ENCODE peak calls at places on chromosomes 4 and X, in seven cellular contexts. One of them, this sample, is unnamed.

GRCh38 chr4:163693211-163693610 is 198.7 kb downstream of the TMA16 start:
- DNase-seq in lower lobe of right lung: no peak
- DNase-seq in CD8-positive, alpha-beta T cell: no peak
- DNase-seq in NB4: no peak
- DNase-seq in astrocyte of the spinal cord: peak; percentile 78
- DNase-seq in heart right ventricle: no peak
- DNase-seq in mucosa of descending colon: no peak
- DNase-seq in this sample: no peak

GRCh38 chrX:39726810-39727209 is 370.9 kb downstream of the BCOR start:
- DNase-seq in CD8-positive, alpha-beta T cell: no peak
- DNase-seq in astrocyte of the spinal cord: peak; percentile 50
- DNase-seq in mucosa of descending colon: no peak
- DNase-seq in NB4: peak; percentile 9
- DNase-seq in heart right ventricle: peak; percentile 25
- DNase-seq in lower lobe of right lung: no peak
- DNase-seq in this sample: no peak

GRCh38 chrX:122625821-122626220 is 558.3 kb upstream of the GRIA3 start:
- DNase-seq in heart right ventricle: no peak
- DNase-seq in lower lobe of right lung: no peak
- DNase-seq in NB4: no peak
- DNase-seq in mucosa of descending colon: no peak
- DNase-seq in astrocyte of the spinal cord: peak; percentile 3
- DNase-seq in CD8-positive, alpha-beta T cell: no peak
- DNase-seq in this sample: no peak

GRCh38 chrX:103183912-103184311 is 31.0 kb upstream of the BEX4 start:
- DNase-seq in NB4: no peak
- DNase-seq in astrocyte of the spinal cord: no peak
- DNase-seq in lower lobe of right lung: no peak
- DNase-seq in mucosa of descending colon: no peak
- DNase-seq in CD8-positive, alpha-beta T cell: no peak
- DNase-seq in heart right ventricle: no peak
- DNase-seq in this sample: no peak

GRCh38 chr4:124053872-124054538 is 657.4 kb downstream of the SPRY1 start:
- DNase-seq in CD8-positive, alpha-beta T cell: no peak
- DNase-seq in lower lobe of right lung: no peak
- DNase-seq in NB4: no peak
- DNase-seq in astrocyte of the spinal cord: peak; percentile 70
- DNase-seq in mucosa of descending colon: no peak
- DNase-seq in heart right ventricle: no peak
- DNase-seq in this sample: no peak

GRCh38 chrX:71923516-71923915 is 12.9 kb downstream of the NHSL2 start:
- DNase-seq in heart right ventricle: no peak
- DNase-seq in lower lobe of right lung: no peak
- DNase-seq in mucosa of descending colon: no peak
- DNase-seq in NB4: no peak
- DNase-seq in CD8-positive, alpha-beta T cell: no peak
- DNase-seq in astrocyte of the spinal cord: no peak
- DNase-seq in this sample: no peak

GRCh38 chrX:74230094-74230493 is 73.9 kb upstream of the ZCCHC13 start:
- DNase-seq in NB4: no peak
- DNase-seq in mucosa of descending colon: no peak
- DNase-seq in CD8-positive, alpha-beta T cell: no peak
- DNase-seq in lower lobe of right lung: no peak
- DNase-seq in heart right ventricle: no peak
- DNase-seq in astrocyte of the spinal cord: no peak
- DNase-seq in this sample: no peak

GRCh38 chrX:100642296-100642695 is 1.7 kb upstream of the SRPX2 start:
- DNase-seq in astrocyte of the spinal cord: no peak
- DNase-seq in lower lobe of right lung: no peak
- DNase-seq in heart right ventricle: no peak
- DNase-seq in NB4: no peak
- DNase-seq in CD8-positive, alpha-beta T cell: no peak
- DNase-seq in mucosa of descending colon: no peak
- DNase-seq in this sample: no peak

GRCh38 chr4:90357117-90357710 is 230.0 kb downstream of the CCSER1 start:
- DNase-seq in CD8-positive, alpha-beta T cell: no peak
- DNase-seq in NB4: peak; percentile 59
- DNase-seq in lower lobe of right lung: no peak
- DNase-seq in heart right ventricle: no peak
- DNase-seq in astrocyte of the spinal cord: peak; percentile 71
- DNase-seq in mucosa of descending colon: no peak
- DNase-seq in this sample: no peak

GRCh38 chr4:18106620-18107019 is 85.1 kb upstream of the LCORL start:
- DNase-seq in mucosa of descending colon: no peak
- DNase-seq in astrocyte of the spinal cord: no peak
- DNase-seq in heart right ventricle: no peak
- DNase-seq in lower lobe of right lung: no peak
- DNase-seq in NB4: no peak
- DNase-seq in CD8-positive, alpha-beta T cell: no peak
- DNase-seq in this sample: no peak

GRCh38 chr4:121155893-121156292 is 8.2 kb downstream of the TNIP3 start:
- DNase-seq in NB4: peak; percentile 64
- DNase-seq in mucosa of descending colon: no peak
- DNase-seq in CD8-positive, alpha-beta T cell: no peak
- DNase-seq in lower lobe of right lung: no peak
- DNase-seq in astrocyte of the spinal cord: peak; percentile 82
- DNase-seq in heart right ventricle: no peak
- DNase-seq in this sample: no peak

GRCh38 chr4:174928575-174929253 is 10.6 kb downstream of the ADAM29 start:
- DNase-seq in astrocyte of the spinal cord: no peak
- DNase-seq in lower lobe of right lung: no peak
- DNase-seq in mucosa of descending colon: no peak
- DNase-seq in NB4: no peak
- DNase-seq in CD8-positive, alpha-beta T cell: no peak
- DNase-seq in heart right ventricle: no peak
- DNase-seq in this sample: no peak

GRCh38 chrX:70434914-70435586 is 9.6 kb upstream of the DLG3 start:
- DNase-seq in CD8-positive, alpha-beta T cell: no peak
- DNase-seq in heart right ventricle: peak; percentile 31
- DNase-seq in astrocyte of the spinal cord: peak; percentile 23
- DNase-seq in NB4: peak; percentile 73
- DNase-seq in lower lobe of right lung: no peak
- DNase-seq in mucosa of descending colon: no peak
- DNase-seq in this sample: no peak

GRCh38 chrX:138748480-138748879 is 37.0 kb upstream of the FGF13 start:
- DNase-seq in NB4: peak; percentile 28
- DNase-seq in heart right ventricle: no peak
- DNase-seq in mucosa of descending colon: no peak
- DNase-seq in astrocyte of the spinal cord: peak; percentile 22
- DNase-seq in CD8-positive, alpha-beta T cell: no peak
- DNase-seq in lower lobe of right lung: no peak
- DNase-seq in this sample: no peak

GRCh38 chr4:110867981-110868380 is 245.1 kb upstream of the PITX2 start:
- DNase-seq in astrocyte of the spinal cord: no peak
- DNase-seq in mucosa of descending colon: no peak
- DNase-seq in CD8-positive, alpha-beta T cell: no peak
- DNase-seq in lower lobe of right lung: no peak
- DNase-seq in heart right ventricle: no peak
- DNase-seq in NB4: no peak
- DNase-seq in this sample: no peak

GRCh38 chrX:39596437-39596836 is 501.3 kb downstream of the BCOR start:
- DNase-seq in astrocyte of the spinal cord: no peak
- DNase-seq in lower lobe of right lung: no peak
- DNase-seq in NB4: no peak
- DNase-seq in heart right ventricle: no peak
- DNase-seq in CD8-positive, alpha-beta T cell: no peak
- DNase-seq in mucosa of descending colon: no peak
- DNase-seq in this sample: no peak

GRCh38 chrX:119981286-119982070 is 37.9 kb upstream of the NKAP start:
- DNase-seq in mucosa of descending colon: no peak
- DNase-seq in heart right ventricle: no peak
- DNase-seq in NB4: peak; percentile 68
- DNase-seq in CD8-positive, alpha-beta T cell: no peak
- DNase-seq in astrocyte of the spinal cord: no peak
- DNase-seq in lower lobe of right lung: no peak
- DNase-seq in this sample: no peak

GRCh38 chrX:130975947-130976346 is 72.9 kb upstream of the ENOX2 start:
- DNase-seq in mucosa of descending colon: no peak
- DNase-seq in astrocyte of the spinal cord: peak; percentile 62
- DNase-seq in heart right ventricle: no peak
- DNase-seq in NB4: peak; percentile 53
- DNase-seq in CD8-positive, alpha-beta T cell: no peak
- DNase-seq in lower lobe of right lung: no peak
- DNase-seq in this sample: no peak

GRCh38 chr4:148273501-148273986 is 168.7 kb downstream of the NR3C2 start:
- DNase-seq in astrocyte of the spinal cord: no peak
- DNase-seq in heart right ventricle: peak; percentile 29
- DNase-seq in mucosa of descending colon: no peak
- DNase-seq in NB4: no peak
- DNase-seq in CD8-positive, alpha-beta T cell: no peak
- DNase-seq in lower lobe of right lung: no peak
- DNase-seq in this sample: no peak
- H3K4me3 ChIP-seq in astrocyte of the spinal cord: no peak overlapping the region
- H3K4me3 ChIP-seq in heart right ventricle: no peak overlapping the region
- H3K4me3 ChIP-seq in mucosa of descending colon: no peak overlapping the region
- H3K4me3 ChIP-seq in NB4: no peak overlapping the region
- H3K4me3 ChIP-seq in CD8-positive, alpha-beta T cell: no peak overlapping the region
- H3K4me3 ChIP-seq in lower lobe of right lung: no peak overlapping the region
- H3K4me3 ChIP-seq in this sample: no peak overlapping the region

GRCh38 chr4:99027304-99027703 is 31.8 kb downstream of the METAP1 start:
- DNase-seq in mucosa of descending colon: no peak
- DNase-seq in lower lobe of right lung: no peak
- DNase-seq in NB4: no peak
- DNase-seq in heart right ventricle: no peak
- DNase-seq in CD8-positive, alpha-beta T cell: no peak
- DNase-seq in astrocyte of the spinal cord: no peak
- DNase-seq in this sample: no peak

GRCh38 chr4:99025506-99025905 is 30.0 kb downstream of the METAP1 start:
- DNase-seq in astrocyte of the spinal cord: no peak
- DNase-seq in heart right ventricle: no peak
- DNase-seq in NB4: no peak
- DNase-seq in mucosa of descending colon: no peak
- DNase-seq in lower lobe of right lung: no peak
- DNase-seq in CD8-positive, alpha-beta T cell: no peak
- DNase-seq in this sample: no peak

GRCh38 chr4:99021386-99021785 is 25.9 kb downstream of the METAP1 start:
- DNase-seq in NB4: no peak
- DNase-seq in CD8-positive, alpha-beta T cell: no peak
- DNase-seq in mucosa of descending colon: no peak
- DNase-seq in astrocyte of the spinal cord: no peak
- DNase-seq in lower lobe of right lung: no peak
- DNase-seq in heart right ventricle: no peak
- DNase-seq in this sample: no peak

GRCh38 chr4:99024481-99025275 is 29.2 kb downstream of the METAP1 start:
- DNase-seq in astrocyte of the spinal cord: no peak
- DNase-seq in heart right ventricle: no peak
- DNase-seq in CD8-positive, alpha-beta T cell: no peak
- DNase-seq in NB4: no peak
- DNase-seq in mucosa of descending colon: no peak
- DNase-seq in lower lobe of right lung: no peak
- DNase-seq in this sample: no peak

GRCh38 chr4:99022566-99022965 is 27.0 kb downstream of the METAP1 start:
- DNase-seq in lower lobe of right lung: no peak
- DNase-seq in heart right ventricle: no peak
- DNase-seq in mucosa of descending colon: no peak
- DNase-seq in astrocyte of the spinal cord: no peak
- DNase-seq in NB4: no peak
- DNase-seq in CD8-positive, alpha-beta T cell: no peak
- DNase-seq in this sample: no peak
- H3K4me3 ChIP-seq in lower lobe of right lung: no peak overlapping the region
- H3K4me3 ChIP-seq in heart right ventricle: no peak overlapping the region
- H3K4me3 ChIP-seq in mucosa of descending colon: no peak overlapping the region
- H3K4me3 ChIP-seq in astrocyte of the spinal cord: peak overlapping the region; percentile 35
- H3K4me3 ChIP-seq in NB4: peak overlapping the region; percentile 48
- H3K4me3 ChIP-seq in CD8-positive, alpha-beta T cell: no peak overlapping the region
- H3K4me3 ChIP-seq in this sample: no peak overlapping the region

GRCh38 chr4:157018920-157019490 is 47.4 kb upstream of the PDGFC start:
- DNase-seq in NB4: no peak
- DNase-seq in lower lobe of right lung: no peak
- DNase-seq in CD8-positive, alpha-beta T cell: no peak
- DNase-seq in astrocyte of the spinal cord: no peak
- DNase-seq in mucosa of descending colon: no peak
- DNase-seq in heart right ventricle: no peak
- DNase-seq in this sample: no peak

GRCh38 chr4:157012781-157013180 is 41.2 kb upstream of the PDGFC start:
- DNase-seq in mucosa of descending colon: no peak
- DNase-seq in astrocyte of the spinal cord: peak; percentile 34
- DNase-seq in CD8-positive, alpha-beta T cell: no peak
- DNase-seq in NB4: no peak
- DNase-seq in lower lobe of right lung: no peak
- DNase-seq in heart right ventricle: no peak
- DNase-seq in this sample: no peak

GRCh38 chr4:157013656-157014055 is 42.1 kb upstream of the PDGFC start:
- DNase-seq in NB4: no peak
- DNase-seq in lower lobe of right lung: no peak
- DNase-seq in CD8-positive, alpha-beta T cell: no peak
- DNase-seq in heart right ventricle: no peak
- DNase-seq in mucosa of descending colon: no peak
- DNase-seq in astrocyte of the spinal cord: no peak
- DNase-seq in this sample: no peak

GRCh38 chr4:157012296-157012695 is 40.7 kb upstream of the PDGFC start:
- DNase-seq in NB4: no peak
- DNase-seq in CD8-positive, alpha-beta T cell: no peak
- DNase-seq in heart right ventricle: no peak
- DNase-seq in mucosa of descending colon: no peak
- DNase-seq in lower lobe of right lung: no peak
- DNase-seq in astrocyte of the spinal cord: no peak
- DNase-seq in this sample: no peak

DNA sequence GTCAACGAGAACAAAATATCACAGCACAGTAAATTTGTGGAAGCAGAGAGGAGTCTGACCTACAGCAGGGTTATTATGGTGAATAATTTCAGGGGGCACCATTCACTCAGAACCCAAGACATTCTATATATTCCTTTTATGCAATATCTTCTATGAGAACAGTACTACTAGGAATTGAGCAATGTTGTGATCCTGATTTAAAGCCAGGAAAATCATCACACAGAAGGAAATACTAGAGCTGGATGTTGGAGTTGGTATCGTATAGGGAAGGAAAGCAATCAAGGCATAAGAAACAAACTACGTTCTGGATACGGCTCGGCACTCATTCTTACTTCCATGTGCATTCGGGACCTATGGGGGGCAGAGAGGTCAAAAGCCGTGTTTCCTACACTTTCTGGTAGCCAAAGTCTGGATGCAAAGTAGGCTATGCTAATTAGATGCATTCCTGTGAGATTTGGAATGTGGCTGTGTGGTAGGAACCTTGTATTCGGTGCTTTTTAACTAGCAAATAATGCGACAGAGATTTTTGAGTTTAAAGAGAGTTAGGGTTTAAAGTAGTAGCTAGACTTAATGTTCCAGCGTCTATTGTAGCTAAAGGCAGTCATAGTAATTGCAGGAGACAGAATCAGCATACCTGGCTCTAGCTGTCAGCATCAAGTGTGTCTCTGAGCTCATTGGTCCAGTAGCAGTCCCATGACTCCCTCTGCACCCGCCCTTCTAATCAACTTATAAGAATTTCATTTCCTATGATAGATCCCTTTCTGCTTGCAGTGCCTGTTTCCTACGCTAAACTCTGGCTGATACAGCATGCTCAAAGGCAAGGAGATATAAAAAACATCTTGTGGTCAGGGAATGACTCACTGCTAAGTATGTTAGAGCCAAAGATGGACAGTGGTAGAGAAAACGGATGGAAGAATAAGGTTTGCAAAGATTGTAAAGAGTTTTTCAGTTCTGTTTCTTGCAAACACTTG is 43.3 kb upstream of the PDGFC start:
- DNase-seq in lower lobe of right lung: no peak
- DNase-seq in NB4: no peak
- DNase-seq in heart right ventricle: no peak
- DNase-seq in mucosa of descending colon: no peak
- DNase-seq in astrocyte of the spinal cord: peak; percentile 92
- DNase-seq in CD8-positive, alpha-beta T cell: no peak
- DNase-seq in this sample: no peak
- H3K4me3 ChIP-seq in lower lobe of right lung: no peak overlapping the region
- H3K4me3 ChIP-seq in NB4: no peak overlapping the region
- H3K4me3 ChIP-seq in heart right ventricle: no peak overlapping the region
- H3K4me3 ChIP-seq in mucosa of descending colon: no peak overlapping the region
- H3K4me3 ChIP-seq in astrocyte of the spinal cord: no peak overlapping the region
- H3K4me3 ChIP-seq in CD8-positive, alpha-beta T cell: no peak overlapping the region
- H3K4me3 ChIP-seq in this sample: no peak overlapping the region

GRCh38 chrX:110146521-110146920 is 143.6 kb downstream of the TMEM164 start:
- DNase-seq in lower lobe of right lung: no peak
- DNase-seq in heart right ventricle: no peak
- DNase-seq in mucosa of descending colon: no peak
- DNase-seq in astrocyte of the spinal cord: peak; percentile 44
- DNase-seq in CD8-positive, alpha-beta T cell: no peak
- DNase-seq in NB4: peak; percentile 63
- DNase-seq in this sample: no peak
- H3K4me3 ChIP-seq in lower lobe of right lung: no peak overlapping the region
- H3K4me3 ChIP-seq in heart right ventricle: no peak overlapping the region
- H3K4me3 ChIP-seq in mucosa of descending colon: no peak overlapping the region
- H3K4me3 ChIP-seq in astrocyte of the spinal cord: no peak overlapping the region
- H3K4me3 ChIP-seq in CD8-positive, alpha-beta T cell: no peak overlapping the region
- H3K4me3 ChIP-seq in NB4: no peak overlapping the region
- H3K4me3 ChIP-seq in this sample: no peak overlapping the region

This sample was measured in esophagus muscularis mucosa.